ENCODE peak calls at places on chromosomes 13 and 19, in eight cellular contexts. One of them, this sample, is unnamed.

GRCh38 chr13:91154954-91155353 is 192.5 kb upstream of the MIR17HG start:
- DNase-seq in HFF-Myc: no peak
- DNase-seq in activated T-cell treated with anti-CD3 and anti-CD28 coated beads for 1 hour: no peak
- DNase-seq in activated CD8-positive, alpha-beta memory T cell treated with anti-CD3 and anti-CD28 coated beads for 4 hours: no peak
- DNase-seq in SW480: no peak
- DNase-seq in activated CD4-positive, alpha-beta memory T cell treated with anti-CD3 and anti-CD28 coated beads, Interleukin-2, amount 10 ng/mL, durations not matched to agents 7 days and 5 days: no peak
- DNase-seq in HS-5: no peak
- DNase-seq in RWPE1: no peak
- DNase-seq in this sample: no peak

GRCh38 chr13:25905411-25906010 is 146.3 kb downstream of the SHISA2 start:
- DNase-seq in HFF-Myc: no peak
- DNase-seq in activated T-cell treated with anti-CD3 and anti-CD28 coated beads for 1 hour: no peak
- DNase-seq in activated CD8-positive, alpha-beta memory T cell treated with anti-CD3 and anti-CD28 coated beads for 4 hours: no peak
- DNase-seq in SW480: no peak
- DNase-seq in activated CD4-positive, alpha-beta memory T cell treated with anti-CD3 and anti-CD28 coated beads, Interleukin-2, amount 10 ng/mL, durations not matched to agents 7 days and 5 days: no peak
- DNase-seq in HS-5: no peak
- DNase-seq in RWPE1: no peak
- DNase-seq in this sample: no peak

GRCh38 chr13:63287926-63288325 is 1872.3 kb upstream of the PCDH20 start:
- DNase-seq in HFF-Myc: no peak
- DNase-seq in activated T-cell treated with anti-CD3 and anti-CD28 coated beads for 1 hour: no peak
- DNase-seq in activated CD8-positive, alpha-beta memory T cell treated with anti-CD3 and anti-CD28 coated beads for 4 hours: no peak
- DNase-seq in SW480: no peak
- DNase-seq in activated CD4-positive, alpha-beta memory T cell treated with anti-CD3 and anti-CD28 coated beads, Interleukin-2, amount 10 ng/mL, durations not matched to agents 7 days and 5 days: no peak
- DNase-seq in HS-5: no peak
- DNase-seq in RWPE1: no peak
- DNase-seq in this sample: no peak

GRCh38 chr19:57665261-57665806 is 3.4 kb upstream of the ZSCAN4 start:
- DNase-seq in HFF-Myc: no peak
- DNase-seq in activated T-cell treated with anti-CD3 and anti-CD28 coated beads for 1 hour: no peak
- DNase-seq in activated CD8-positive, alpha-beta memory T cell treated with anti-CD3 and anti-CD28 coated beads for 4 hours: no peak
- DNase-seq in SW480: no peak
- DNase-seq in activated CD4-positive, alpha-beta memory T cell treated with anti-CD3 and anti-CD28 coated beads, Interleukin-2, amount 10 ng/mL, durations not matched to agents 7 days and 5 days: no peak
- DNase-seq in HS-5: no peak
- DNase-seq in RWPE1: no peak
- DNase-seq in this sample: no peak

GRCh38 chr19:55546822-55547614 is 1.7 kb upstream of the SBK3 start:
- DNase-seq in HFF-Myc: no peak
- DNase-seq in activated T-cell treated with anti-CD3 and anti-CD28 coated beads for 1 hour: no peak
- DNase-seq in activated CD8-positive, alpha-beta memory T cell treated with anti-CD3 and anti-CD28 coated beads for 4 hours: no peak
- DNase-seq in SW480: no peak
- DNase-seq in activated CD4-positive, alpha-beta memory T cell treated with anti-CD3 and anti-CD28 coated beads, Interleukin-2, amount 10 ng/mL, durations not matched to agents 7 days and 5 days: no peak
- DNase-seq in HS-5: no peak
- DNase-seq in RWPE1: no peak
- DNase-seq in this sample: no peak

GRCh38 chr13:32265726-32266125 is 49.4 kb downstream of the ZAR1L start:
- DNase-seq in HFF-Myc: no peak
- DNase-seq in activated T-cell treated with anti-CD3 and anti-CD28 coated beads for 1 hour: no peak
- DNase-seq in activated CD8-positive, alpha-beta memory T cell treated with anti-CD3 and anti-CD28 coated beads for 4 hours: no peak
- DNase-seq in SW480: no peak
- DNase-seq in activated CD4-positive, alpha-beta memory T cell treated with anti-CD3 and anti-CD28 coated beads, Interleukin-2, amount 10 ng/mL, durations not matched to agents 7 days and 5 days: no peak
- DNase-seq in HS-5: no peak
- DNase-seq in RWPE1: no peak
- DNase-seq in this sample: no peak

GRCh38 chr19:34243876-34244578 is 10.3 kb upstream of the GARRE1 start:
- DNase-seq in HFF-Myc: no peak
- DNase-seq in activated T-cell treated with anti-CD3 and anti-CD28 coated beads for 1 hour: no peak
- DNase-seq in activated CD8-positive, alpha-beta memory T cell treated with anti-CD3 and anti-CD28 coated beads for 4 hours: no peak
- DNase-seq in SW480: no peak
- DNase-seq in activated CD4-positive, alpha-beta memory T cell treated with anti-CD3 and anti-CD28 coated beads, Interleukin-2, amount 10 ng/mL, durations not matched to agents 7 days and 5 days: no peak
- DNase-seq in HS-5: no peak
- DNase-seq in RWPE1: no peak
- DNase-seq in this sample: no peak

GRCh38 chr19:35531291-35531690 is 2.0 kb upstream of the GAPDHS start:
- DNase-seq in HFF-Myc: no peak
- DNase-seq in activated T-cell treated with anti-CD3 and anti-CD28 coated beads for 1 hour: no peak
- DNase-seq in activated CD8-positive, alpha-beta memory T cell treated with anti-CD3 and anti-CD28 coated beads for 4 hours: no peak
- DNase-seq in SW480: no peak
- DNase-seq in activated CD4-positive, alpha-beta memory T cell treated with anti-CD3 and anti-CD28 coated beads, Interleukin-2, amount 10 ng/mL, durations not matched to agents 7 days and 5 days: no peak
- DNase-seq in HS-5: no peak
- DNase-seq in RWPE1: no peak
- DNase-seq in this sample: no peak

GRCh38 chr13:90696656-90697055 is 650.8 kb upstream of the MIR17HG start:
- DNase-seq in HFF-Myc: no peak
- DNase-seq in activated T-cell treated with anti-CD3 and anti-CD28 coated beads for 1 hour: no peak
- DNase-seq in activated CD8-positive, alpha-beta memory T cell treated with anti-CD3 and anti-CD28 coated beads for 4 hours: no peak
- DNase-seq in SW480: no peak
- DNase-seq in activated CD4-positive, alpha-beta memory T cell treated with anti-CD3 and anti-CD28 coated beads, Interleukin-2, amount 10 ng/mL, durations not matched to agents 7 days and 5 days: no peak
- DNase-seq in HS-5: no peak
- DNase-seq in RWPE1: no peak
- DNase-seq in this sample: no peak

GRCh38 chr19:45763691-45764294 is 5.3 kb downstream of the SIX5 start:
- DNase-seq in HFF-Myc: no peak
- DNase-seq in activated T-cell treated with anti-CD3 and anti-CD28 coated beads for 1 hour: no peak
- DNase-seq in activated CD8-positive, alpha-beta memory T cell treated with anti-CD3 and anti-CD28 coated beads for 4 hours: no peak
- DNase-seq in SW480: no peak
- DNase-seq in activated CD4-positive, alpha-beta memory T cell treated with anti-CD3 and anti-CD28 coated beads, Interleukin-2, amount 10 ng/mL, durations not matched to agents 7 days and 5 days: no peak
- DNase-seq in HS-5: no peak
- DNase-seq in RWPE1: no peak
- DNase-seq in this sample: no peak

GRCh38 chr19:10566658-10567410 is 1.0 kb upstream of the KRI1 start:
- DNase-seq in HFF-Myc: no peak
- DNase-seq in activated T-cell treated with anti-CD3 and anti-CD28 coated beads for 1 hour: no peak
- DNase-seq in activated CD8-positive, alpha-beta memory T cell treated with anti-CD3 and anti-CD28 coated beads for 4 hours: peak
- DNase-seq in SW480: no peak
- DNase-seq in activated CD4-positive, alpha-beta memory T cell treated with anti-CD3 and anti-CD28 coated beads, Interleukin-2, amount 10 ng/mL, durations not matched to agents 7 days and 5 days: peak
- DNase-seq in HS-5: no peak
- DNase-seq in RWPE1: no peak
- DNase-seq in this sample: no peak

GRCh38 chr13:61779456-61779855 is 363.8 kb upstream of the PCDH20 start:
- DNase-seq in HFF-Myc: no peak
- DNase-seq in activated T-cell treated with anti-CD3 and anti-CD28 coated beads for 1 hour: no peak
- DNase-seq in activated CD8-positive, alpha-beta memory T cell treated with anti-CD3 and anti-CD28 coated beads for 4 hours: no peak
- DNase-seq in SW480: no peak
- DNase-seq in activated CD4-positive, alpha-beta memory T cell treated with anti-CD3 and anti-CD28 coated beads, Interleukin-2, amount 10 ng/mL, durations not matched to agents 7 days and 5 days: no peak
- DNase-seq in HS-5: no peak
- DNase-seq in RWPE1: no peak
- DNase-seq in this sample: no peak

This sample was measured in kidney epithelial cell.